ENCODE peak calls at places on chromosomes 4 and X, in eight cellular contexts. S is heart left ventricle, Q is breast epithelium, X is HCT116, O is GM12892, F is IMR-90, G is transverse colon, V is K562. A is an unnamed sample.

GRCh38 chr4:36332023-36332781 is 50.8 kb downstream of the DTHD1 start:
- DNase-seq in S (no peak), Q (no peak), X (no peak), O (no peak), F (no peak), G (no peak), V (no peak), A (no peak)

GRCh38 chr4:52873191-52873590 is 11.1 kb downstream of the RASL11B start:
- DNase-seq in S (no peak), Q (no peak), X (peak), O (no peak), F (no peak), G (peak), V (no peak), A (peak)

GRCh38 chrX:9842541-9842940 is 56.3 kb downstream of the SHROOM2 start:
- DNase-seq in S (no peak), Q (no peak), X (no peak), O (no peak), F (no peak), G (peak), V (no peak), A (no peak)

GRCh38 chrX:75603833-75604232 is 81.0 kb upstream of the ZDHHC15 start:
- DNase-seq in S (no peak), Q (no peak), X (no peak), O (peak), F (peak), G (no peak), V (peak), A (peak)

GRCh38 chr4:155672342-155672741 is 5.7 kb downstream of the GUCY1A1 start:
- DNase-seq in S (no peak), Q (no peak), X (no peak), O (no peak), F (no peak), G (no peak), V (no peak), A (no peak)

GRCh38 chrX:56069299-56069941 is 162.7 kb upstream of the KLF8 start:
- DNase-seq in S (no peak), Q (no peak), X (no peak), O (no peak), F (no peak), G (no peak), V (no peak), A (no peak)

GRCh38 chr4:21697583-21697982 is 251.0 kb downstream of the KCNIP4 start:
- DNase-seq in S (no peak), Q (no peak), X (peak), O (no peak), F (no peak), G (no peak), V (no peak), A (no peak)

GRCh38 chrX:151177141-151178027 is 1.0 kb downstream of the GPR50 start:
- DNase-seq in S (no peak), Q (no peak), X (no peak), O (no peak), F (no peak), G (no peak), V (no peak), A (no peak)

GRCh38 chrX:103607385-103608304 is at the start of gene TCEAL3:
- DNase-seq in S (peak), Q (peak), X (no peak), O (no peak), F (peak), G (peak), V (no peak), A (no peak)

GRCh38 chrX:15451913-15452312 is 41.2 kb downstream of the PIR start:
- DNase-seq in S (no peak), Q (no peak), X (no peak), O (no peak), F (peak), G (no peak), V (no peak), A (no peak)

GRCh38 chrX:41653125-41653524 is 35.6 kb upstream of the GPR34 start:
- DNase-seq in S (no peak), Q (no peak), X (no peak), O (no peak), F (no peak), G (no peak), V (no peak), A (no peak)

GRCh38 chr4:104411501-104411900 is 83.2 kb downstream of the CXXC4 start:
- DNase-seq in S (no peak), Q (no peak), X (no peak), O (no peak), F (no peak), G (no peak), V (no peak), A (no peak)

GRCh38 chr4:153465583-153465921 is 608 bp upstream of the TMEM131L start:
- DNase-seq in S (peak), Q (no peak), X (peak), O (no peak), F (peak), G (peak), V (peak), A (peak)

GRCh38 chr4:153466637-153467153 is 535 bp downstream of the TMEM131L start:
- DNase-seq in S (no peak), Q (no peak), X (no peak), O (no peak), F (no peak), G (no peak), V (no peak), A (peak)

GRCh38 chr4:153467154-153467896 is 1.2 kb downstream of the TMEM131L start:
- DNase-seq in S (peak), Q (peak), X (peak), O (peak), F (no peak), G (peak), V (peak), A (peak)

GRCh38 chr4:153465145-153465544 is 1.0 kb upstream of the TMEM131L start:
- DNase-seq in S (no peak), Q (no peak), X (no peak), O (no peak), F (no peak), G (no peak), V (no peak), A (no peak)

GRCh38 chr4:153465922-153466636 is at the start of gene TMEM131L:
- DNase-seq in S (peak), Q (no peak), X (peak), O (peak), F (peak), G (peak), V (peak), A (peak)
- TF ChIP-seq POLR2A in S (peak), Q (no peak), X (no peak), O (peak), F (peak), G (peak), V (peak), A (peak)

DNA sequence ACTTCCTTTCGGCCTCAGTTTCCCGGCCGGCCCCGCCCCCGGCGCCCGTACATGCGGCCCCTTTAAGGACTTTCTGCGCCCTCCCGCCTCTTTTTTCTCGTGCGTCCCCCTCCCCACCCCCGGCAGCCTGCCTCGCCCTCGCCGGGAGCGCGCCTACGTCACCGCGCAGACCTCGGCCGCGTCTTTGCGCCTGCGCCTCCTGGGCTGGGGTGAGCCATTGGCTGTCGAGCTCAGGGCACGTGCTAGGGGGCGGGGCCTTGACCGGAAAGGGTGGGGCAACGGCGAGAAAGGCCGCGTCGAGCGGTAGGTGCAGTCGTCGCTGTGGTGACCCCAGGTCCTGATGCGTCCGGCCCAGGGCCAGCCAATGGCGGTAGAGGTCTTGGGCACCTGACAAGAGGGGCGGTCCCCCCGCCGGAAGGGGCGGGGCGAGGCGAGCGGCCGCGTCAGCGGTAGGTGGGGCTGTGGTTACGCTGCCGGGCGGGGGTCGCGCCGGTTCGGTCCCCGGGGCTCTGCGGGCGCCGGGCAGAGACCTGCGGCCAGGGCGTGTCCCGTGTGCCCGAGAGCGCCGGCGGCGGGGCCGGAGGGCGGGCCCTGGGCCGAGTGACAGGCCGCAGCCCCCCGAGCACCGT is at the start of gene UVSSA:
- DNase-seq in S (peak), Q (peak), X (peak), O (peak), F (peak), G (peak), V (peak), A (peak)
- TF ChIP-seq POLR2A in S (peak), Q (peak), X (no peak), O (peak), F (no peak), G (peak), V (peak), A (peak)

DNA sequence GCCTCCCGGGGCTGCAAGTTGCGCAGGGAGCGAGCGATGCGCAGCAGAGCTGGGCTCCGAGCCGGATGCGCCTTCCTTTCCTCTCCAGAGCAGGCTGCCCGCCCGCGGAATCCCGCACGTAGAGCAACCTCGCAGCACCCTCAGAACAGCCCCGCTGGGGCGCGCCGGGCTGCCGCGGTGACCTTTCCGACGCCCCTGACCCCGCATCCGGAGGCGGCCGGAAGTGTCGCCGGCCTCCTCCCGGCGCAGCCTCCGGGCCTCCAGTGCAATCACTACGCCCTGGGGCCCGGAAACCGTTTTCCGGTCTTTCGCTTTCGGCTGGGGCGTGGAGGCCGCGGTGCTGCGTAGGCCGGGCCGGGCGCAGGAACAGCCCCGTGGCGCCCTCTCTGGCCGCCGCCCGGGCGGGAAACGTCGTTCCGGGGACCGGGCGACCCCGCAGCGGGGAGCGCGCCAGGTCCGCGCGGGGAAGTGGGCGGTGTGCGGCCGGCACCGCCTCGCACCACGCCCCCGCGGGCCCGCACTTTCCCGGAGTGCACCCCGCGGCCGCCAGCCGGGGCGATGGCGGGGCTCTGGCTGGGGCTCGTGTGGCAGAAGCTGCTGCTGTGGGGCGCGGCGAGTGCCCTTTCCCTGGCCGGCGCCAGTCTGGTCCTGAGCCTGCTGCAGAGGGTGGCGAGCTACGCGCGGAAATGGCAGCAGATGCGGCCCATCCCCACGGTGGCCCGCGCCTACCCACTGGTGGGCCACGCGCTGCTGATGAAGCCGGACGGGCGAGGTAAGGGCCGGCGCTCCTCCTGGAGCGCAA is at the start of gene CYP4V2:
- DNase-seq in S (peak), Q (peak), X (peak), O (peak), F (peak), G (peak), V (peak), A (peak)
- TF ChIP-seq POLR2A in S (no peak), Q (peak), X (peak), O (peak), F (no peak), G (peak), V (peak), A (peak)

GRCh38 chrX:33149580-33149979 is 61.8 kb downstream of the DMD start:
- DNase-seq in S (no peak), Q (no peak), X (no peak), O (no peak), F (no peak), G (no peak), V (no peak), A (no peak)

GRCh38 chrX:33149085-33149484 is 62.3 kb downstream of the DMD start:
- DNase-seq in S (no peak), Q (no peak), X (no peak), O (no peak), F (no peak), G (no peak), V (no peak), A (no peak)
- TF ChIP-seq POLR2A in S (no peak), Q (no peak), X (no peak), O (no peak), F (no peak), G (no peak), V (no peak), A (no peak)